ENCODE peak calls at places on chromosomes 1 and 21, in five cellular contexts. Y, U, T, I and F are unnamed samples.
A peak's percentile ranks its signal among the peaks of the same experiment; 100 is the strongest.

GRCh38 chr1:204641936-204642335 is 43.6 kb downstream of the LRRN2 start:
- DNase-seq in Y (peak; percentile 63), U (no peak), T (no peak), I (no peak), F (no peak)

GRCh38 chr1:180921891-180922636 is 9.4 kb downstream of the KIAA1614 start:
- DNase-seq in Y (no peak), U (no peak), T (no peak), I (peak; percentile 61), F (no peak)

GRCh38 chr21:30769724-30770431 is 14.7 kb upstream of the KRTAP21-1 start:
- DNase-seq in Y (no peak), U (no peak), T (no peak), I (no peak), F (no peak)

GRCh38 chr1:3473381-3473844 is 18.9 kb downstream of the ARHGEF16 start:
- DNase-seq in Y (no peak), U (peak; percentile 87), T (no peak), I (peak; percentile 73), F (no peak)

GRCh38 chr1:27192039-27192529 is 37.2 kb upstream of the SLC9A1 start:
- DNase-seq in Y (no peak), U (no peak), T (no peak), I (no peak), F (no peak)

GRCh38 chr1:229582011-229582694 is 23.6 kb upstream of the ABCB10 start:
- DNase-seq in Y (peak; percentile 71), U (peak; percentile 22), T (no peak), I (no peak), F (no peak)

GRCh38 chr1:9689011-9689706 is 37.6 kb downstream of the PIK3CD start:
- DNase-seq in Y (peak; percentile 53), U (peak; percentile 81), T (peak; percentile 88), I (peak; percentile 97), F (peak; percentile 93)

GRCh38 chr1:8482844-8483436 is 165.0 kb downstream of the SLC45A1 start:
- DNase-seq in Y (no peak), U (no peak), T (no peak), I (no peak), F (no peak)

GRCh38 chr1:209988706-209989105 is 50.7 kb downstream of the SYT14 start:
- DNase-seq in Y (no peak), U (no peak), T (no peak), I (no peak), F (no peak)

GRCh38 chr1:58717979-58718378 is 18.1 kb upstream of the MYSM1 start:
- DNase-seq in Y (no peak), U (no peak), T (no peak), I (no peak), F (no peak)